ENCODE peak calls at places on chromosomes 11 and 22, in eight cellular contexts. B is cardiac fibroblast; R is stimulated activated CD8-positive, alpha-beta memory T cell treated with anti-CD3 and anti-CD28 coated beads, Interleukin-15, amount 100 ng/mL, for 1 hour; C is GM12864; X is left ventricle myocardium inferior; O is left lobe of liver; M is midbrain; E is germinal center. H is an unnamed sample.

GRCh38 chr22:28627791-28628190 is 51.8 kb downstream of the TTC28 start:
- DNase-seq in B (peak), R (no peak), C (no peak), X (no peak), O (no peak), M (no peak), E (no peak), H (no peak)

GRCh38 chr22:32475428-32476010 is 908 bp downstream of the FBXO7 start:
- DNase-seq in B (peak), R (no peak), C (no peak), X (peak), O (peak), M (peak), E (peak), H (peak)

GRCh38 chr22:46031066-46031465 is 54.1 kb upstream of the WNT7B start:
- DNase-seq in B (no peak), R (no peak), C (no peak), X (peak), O (no peak), M (no peak), E (no peak), H (no peak)

GRCh38 chr11:27367881-27368280 is 4.9 kb upstream of the CCDC34 start:
- DNase-seq in B (no peak), R (no peak), C (no peak), X (no peak), O (no peak), M (no peak), E (no peak), H (no peak)

GRCh38 chr11:101523634-101524260 is 60.1 kb downstream of the TRPC6 start:
- DNase-seq in B (no peak), R (no peak), C (no peak), X (no peak), O (no peak), M (no peak), E (no peak), H (no peak)

GRCh38 chr11:134950692-134951304 is 538.8 kb upstream of the B3GAT1 start:
- DNase-seq in B (peak), R (no peak), C (no peak), X (no peak), O (no peak), M (no peak), E (no peak), H (no peak)

GRCh38 chr11:38680746-38681145 is 2082.7 kb upstream of the RAG2 start:
- DNase-seq in B (no peak), R (no peak), C (no peak), X (no peak), O (no peak), M (no peak), E (no peak), H (no peak)

GRCh38 chr11:59145534-59145933 is 2.9 kb downstream of the FAM111A start:
- DNase-seq in B (peak), R (no peak), C (no peak), X (no peak), O (no peak), M (no peak), E (no peak), H (no peak)

GRCh38 chr11:67270256-67271211 is 4.3 kb downstream of the GRK2 start:
- DNase-seq in B (no peak), R (no peak), C (no peak), X (no peak), O (no peak), M (peak), E (peak), H (peak)

GRCh38 chr11:71507102-71507501 is 20.0 kb upstream of the KRTAP5-7 start:
- DNase-seq in B (no peak), R (no peak), C (no peak), X (no peak), O (peak), M (no peak), E (no peak), H (no peak)

GRCh38 chr11:72179804-72180396 is 12.0 kb upstream of the FOLR1 start:
- DNase-seq in B (peak), R (no peak), C (no peak), X (no peak), O (no peak), M (no peak), E (no peak), H (no peak)

GRCh38 chr22:36383110-36383581 is 4.6 kb downstream of the MYH9 start:
- DNase-seq in B (peak), R (no peak), C (peak), X (no peak), O (peak), M (no peak), E (peak), H (no peak)